ENCODE peak calls at places on chromosomes 6 and 20, in six cellular contexts. J is astrocyte of the spinal cord, D is nucleus accumbens, M is HCEC 1CT, L is IMR-90, F is GM10248. Y is an unnamed sample.
A peak's percentile ranks its signal among the peaks of the same experiment; 100 is the strongest.

GRCh38 chr20:2984956-2985661 is 58.3 kb upstream of the GNRH2 start:
- DNase-seq in J (peak; percentile 64), M (peak; percentile 74), F (no peak), D (no peak), L (peak; percentile 80), Y (no peak)

GRCh38 chr6:33792990-33793389 is 4.1 kb upstream of the LEMD2 start:
- DNase-seq in J (no peak), F (no peak), L (no peak), D (no peak), M (no peak), Y (no peak)

GRCh38 chr20:59831024-59831900 is 102.2 kb downstream of the SYCP2 start:
- DNase-seq in J (no peak), L (no peak), F (peak; percentile 39), D (no peak), M (no peak), Y (no peak)

GRCh38 chr6:15260099-15260821 is 14.4 kb downstream of the JARID2 start:
- DNase-seq in J (peak; percentile 90), L (peak; percentile 67), D (no peak), F (no peak), M (peak; percentile 62), Y (no peak)

GRCh38 chr6:170421921-170422320 is 115.4 kb downstream of the FAM120B start:
- DNase-seq in M (no peak), F (no peak), D (no peak), L (no peak), J (no peak), Y (no peak)

GRCh38 chr6:68911334-68911733 is 276.3 kb downstream of the ADGRB3 start:
- DNase-seq in L (no peak), J (no peak), M (no peak), D (no peak), F (no peak), Y (no peak)

GRCh38 chr20:36872857-36873256 is 3.1 kb upstream of the TLDC2 start:
- DNase-seq in L (no peak), D (no peak), F (no peak), M (no peak), J (no peak), Y (no peak)

GRCh38 chr6:17974570-17975368 is 12.7 kb downstream of the KIF13A start:
- DNase-seq in M (no peak), J (no peak), F (no peak), D (no peak), L (no peak), Y (no peak)

GRCh38 chr6:45698046-45698445 is 317.6 kb downstream of the CLIC5 start:
- DNase-seq in M (peak; percentile 12), D (no peak), J (no peak), L (no peak), F (no peak), Y (no peak)

GRCh38 chr6:156645106-156645505 is 132.1 kb upstream of the ARID1B start:
- DNase-seq in J (no peak), F (no peak), M (no peak), D (no peak), L (peak; percentile 42), Y (no peak)

GRCh38 chr20:3420211-3420707 is 12.8 kb upstream of the DNAAF9 start:
- DNase-seq in J (peak; percentile 10), L (peak; percentile 41), M (peak; percentile 79), F (peak; percentile 77), D (no peak), Y (peak; percentile 46)

GRCh38 chr6:7196685-7197283 is 89.0 kb downstream of the RREB1 start:
- DNase-seq in D (no peak), F (no peak), J (no peak), L (no peak), M (no peak), Y (no peak)

GRCh38 chr6:159249752-159250151 is 80.6 kb downstream of the FNDC1 start:
- DNase-seq in D (no peak), M (no peak), J (peak; percentile 13), F (no peak), L (no peak), Y (no peak)

Y was measured in left colon.